ENCODE peak calls at places on chromosome 10, in five cellular contexts. F is CD8-positive, alpha-beta T cell; T is cardiac fibroblast; H is fibroblast of the aortic adventitia; X is heart left ventricle. G is an unnamed sample.

GRCh38 chr10:71302874-71303568 is 16.0 kb upstream of the SLC29A3 start:
- DNase-seq in F (no peak), T (peak), H (peak), X (no peak), G (peak)

GRCh38 chr10:89392974-89393373 is 551 bp downstream of the IFIT1 start:
- DNase-seq in F (no peak), T (peak), H (peak), X (no peak), G (peak)

GRCh38 chr10:66180651-66181318 is 745.1 kb upstream of the LRRTM3 start:
- DNase-seq in F (no peak), T (peak), H (peak), X (no peak), G (peak)

GRCh38 chr10:123301077-123301875 is 147.1 kb downstream of the BUB3 start:
- DNase-seq in F (no peak), T (peak), H (peak), X (peak), G (no peak)

GRCh38 chr10:33151344-33151864 is 183.1 kb downstream of the NRP1 start:
- DNase-seq in F (no peak), T (no peak), H (no peak), X (no peak), G (no peak)

GRCh38 chr10:114486938-114487814 is 82.9 kb upstream of the AFAP1L2 start:
- DNase-seq in F (no peak), T (no peak), H (no peak), X (no peak), G (no peak)

GRCh38 chr10:23198940-23199767 is 7.0 kb downstream of the PTF1A start:
- DNase-seq in F (no peak), T (no peak), H (no peak), X (no peak), G (peak)

GRCh38 chr10:13615650-13616049 is 28.9 kb downstream of the PRPF18 start:
- DNase-seq in F (no peak), T (no peak), H (no peak), X (no peak), G (no peak)

GRCh38 chr10:87670591-87670990 is 10.9 kb downstream of the PAPSS2 start:
- DNase-seq in F (no peak), T (no peak), H (no peak), X (no peak), G (no peak)

GRCh38 chr10:57579926-57580325 is 687.8 kb downstream of the IPMK start:
- DNase-seq in F (no peak), T (peak), H (peak), X (no peak), G (peak)

GRCh38 chr10:92544296-92544695 is 29.6 kb downstream of the IDE start:
- DNase-seq in F (no peak), T (peak), H (peak), X (no peak), G (peak)

GRCh38 chr10:50679149-50679548 is 55.4 kb upstream of the SGMS1 start:
- DNase-seq in F (no peak), T (no peak), H (no peak), X (no peak), G (no peak)

GRCh38 chr10:3908183-3908582 is 123.2 kb upstream of the KLF6 start:
- DNase-seq in F (no peak), T (no peak), H (peak), X (no peak), G (no peak)

GRCh38 chr10:30803058-30803457 is 173.5 kb upstream of the LYZL2 start:
- DNase-seq in F (no peak), T (no peak), H (no peak), X (no peak), G (no peak)

GRCh38 chr10:61592581-61592980 is 70.1 kb upstream of the CABCOCO1 start:
- DNase-seq in F (no peak), T (peak), H (peak), X (peak), G (peak)

GRCh38 chr10:71090330-71090729 is 122.0 kb upstream of the UNC5B start:
- DNase-seq in F (no peak), T (no peak), H (no peak), X (no peak), G (no peak)

GRCh38 chr10:73113543-73113942 is 3.3 kb downstream of the NUDT13 start:
- DNase-seq in F (no peak), T (peak), H (peak), X (no peak), G (peak)

GRCh38 chr10:3783721-3784432 is 1.1 kb downstream of the KLF6 start:
- DNase-seq in F (no peak), T (peak), H (peak), X (peak), G (peak)

GRCh38 chr10:111206521-111206920 is 129.7 kb downstream of the ADRA2A start:
- DNase-seq in F (no peak), T (no peak), H (no peak), X (no peak), G (no peak)

GRCh38 chr10:98296514-98296913 is 28.5 kb upstream of the LOXL4 start:
- DNase-seq in F (no peak), T (no peak), H (no peak), X (no peak), G (peak)

GRCh38 chr10:123582084-123582989 is 83.8 kb upstream of the GPR26 start:
- DNase-seq in F (peak), T (peak), H (peak), X (peak), G (peak)

GRCh38 chr10:75497997-75498797 is 66.8 kb downstream of the LRMDA start:
- DNase-seq in F (no peak), T (peak), H (peak), X (peak), G (peak)

GRCh38 chr10:102281103-102281502 is 35.8 kb downstream of the GBF1 start:
- DNase-seq in F (no peak), T (no peak), H (peak), X (no peak), G (peak)

GRCh38 chr10:113062977-113063967 is 113.2 kb downstream of the TCF7L2 start:
- DNase-seq in F (no peak), T (peak), H (peak), X (no peak), G (peak)

GRCh38 chr10:115861455-115861854 is 411.6 kb downstream of the GFRA1 start:
- DNase-seq in F (no peak), T (no peak), H (peak), X (no peak), G (peak)

GRCh38 chr10:24027107-24027506 is 181.8 kb upstream of the KIAA1217 start:
- DNase-seq in F (no peak), T (peak), H (peak), X (no peak), G (no peak)

GRCh38 chr10:58435297-58435696 is 50.1 kb downstream of the TFAM start:
- DNase-seq in F (peak), T (peak), H (peak), X (peak), G (peak)

GRCh38 chr10:19049577-19049976 is 976 bp downstream of the MALRD1 start:
- DNase-seq in F (no peak), T (no peak), H (no peak), X (no peak), G (no peak)

GRCh38 chr10:396535-397220 is 261.4 kb downstream of the ZMYND11 start:
- DNase-seq in F (no peak), T (peak), H (peak), X (no peak), G (no peak)

GRCh38 chr10:16352146-16352545 is 84.7 kb upstream of the PTER start:
- DNase-seq in F (no peak), T (no peak), H (no peak), X (no peak), G (no peak)

GRCh38 chr10:3525832-3526449 is 259.1 kb downstream of the KLF6 start:
- DNase-seq in F (no peak), T (peak), H (peak), X (peak), G (peak)

GRCh38 chr10:21517134-21517982 is 8.1 kb downstream of the SKIDA1 start:
- DNase-seq in F (no peak), T (peak), H (peak), X (peak), G (peak)
- TF ChIP-seq CTCF in F (no peak), T (no peak), H (no peak), X (no peak), G (no peak)

GRCh38 chr10:103677486-103677885 is 177.9 kb downstream of the SH3PXD2A start:
- DNase-seq in F (no peak), T (no peak), H (no peak), X (no peak), G (no peak)
- H3K4me3 ChIP-seq in F (peak), T (peak), H (peak), X (peak), G (peak)

DNA sequence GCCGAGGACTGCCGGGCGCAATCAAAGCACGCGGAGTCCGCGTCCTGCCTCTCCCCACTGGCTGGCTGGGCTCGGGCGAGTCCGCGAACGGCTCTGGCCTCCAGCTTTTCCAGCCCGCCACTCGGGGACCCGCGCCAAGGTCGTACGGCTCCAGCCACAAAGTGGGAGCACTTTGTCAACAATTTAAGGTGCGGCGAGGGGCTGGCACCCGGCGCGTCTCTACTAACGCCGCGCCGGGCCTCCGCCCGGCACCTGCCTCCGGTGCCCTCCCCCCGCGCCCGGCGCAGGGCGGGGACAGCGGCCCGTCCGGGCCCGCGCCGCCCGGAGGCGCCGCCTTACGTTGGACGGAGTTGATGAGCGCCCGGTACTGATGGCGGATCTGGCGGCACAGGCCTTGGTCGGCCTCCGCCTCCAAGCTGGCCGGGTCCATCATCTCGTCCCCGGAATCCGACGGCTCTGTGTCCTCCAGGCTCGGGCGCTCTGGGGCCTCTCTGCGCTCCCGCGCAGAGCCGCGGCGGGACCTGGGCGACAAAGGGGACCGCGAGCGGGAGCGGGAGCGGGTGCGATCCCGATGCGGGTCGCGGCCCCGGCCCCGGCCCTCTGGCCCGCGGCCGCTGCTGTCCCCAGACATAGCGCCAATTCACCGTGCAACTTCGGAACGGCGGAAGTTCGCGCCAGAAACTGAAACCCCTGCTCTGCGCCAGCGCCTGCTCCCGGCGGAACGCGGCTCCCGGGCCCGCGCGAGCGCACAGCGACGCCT is at the start of gene NSMCE4A:
- DNase-seq in F (peak), T (peak), H (peak), X (peak), G (peak)
- TF ChIP-seq CTCF in F (peak), T (no peak), H (no peak), X (peak), G (peak)

GRCh38 chr10:12605580-12606405 is 256.4 kb downstream of the CAMK1D start:
- DNase-seq in F (peak), T (peak), H (peak), X (peak), G (peak)
- H3K4me3 ChIP-seq in F (peak), T (no peak), H (no peak), X (peak), G (peak)

DNA sequence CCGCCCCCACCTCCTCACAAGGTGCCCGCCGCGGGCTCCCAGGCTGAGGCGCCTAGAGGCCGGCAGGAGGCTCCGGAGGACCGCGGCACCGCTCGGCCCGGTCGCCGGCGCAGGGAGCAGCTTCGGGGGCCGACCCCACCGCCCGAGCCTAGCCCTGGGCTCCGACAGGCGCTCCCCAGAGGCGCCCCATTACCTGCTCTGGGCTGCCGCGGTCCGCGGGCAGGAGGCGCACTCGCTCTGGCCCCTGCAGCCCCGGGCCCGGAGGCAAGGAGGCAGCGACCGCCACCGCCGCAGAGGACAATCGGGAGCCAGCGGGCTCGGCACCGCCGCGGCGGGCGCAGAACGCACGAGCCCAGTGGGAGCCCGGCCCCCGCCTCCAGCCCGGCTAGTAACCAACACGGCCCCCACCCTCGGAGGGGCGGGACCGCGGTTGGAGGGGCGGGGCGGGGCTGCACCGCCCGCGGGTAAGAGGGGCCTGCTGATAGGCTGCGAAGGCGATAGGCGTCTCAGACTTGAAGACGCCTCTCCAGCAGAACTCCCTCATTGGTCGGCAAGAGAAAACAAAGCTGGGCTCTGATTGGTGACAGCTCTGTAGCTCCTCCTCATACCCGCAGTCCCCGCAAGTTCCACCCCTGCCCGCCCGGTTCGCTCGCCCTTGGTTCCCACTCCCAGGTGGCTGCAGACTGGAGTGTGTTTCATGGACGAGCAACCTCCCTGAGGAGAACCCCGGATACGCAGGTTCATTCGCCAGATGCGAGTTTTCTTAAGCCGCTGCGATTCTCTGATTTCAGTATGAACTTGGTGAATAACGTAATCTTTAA is at the start of gene MPP7:
- DNase-seq in F (peak), T (peak), H (peak), X (peak), G (peak)
- TF ChIP-seq CTCF in F (peak), T (peak), H (peak), X (peak), G (peak)

GRCh38 chr10:131107970-131108369 is 203.6 kb downstream of the TCERG1L start:
- DNase-seq in F (no peak), T (no peak), H (no peak), X (no peak), G (no peak)
- H3K4me3 ChIP-seq in F (no peak), T (no peak), H (no peak), X (no peak), G (no peak)